ENCODE peak calls at places on chromosome 16, in six cellular contexts. G is mesothelial cell of epicardium, Y is neural crest cell, I is K562, A is psoas muscle, O is A549. B is an unnamed sample.

GRCh38 chr16:66953462-66954096 is 7.5 kb upstream of the CES3 start:
- DNase-seq in G (no peak), Y (no peak), I (no peak), A (no peak), O (no peak), B (no peak)

GRCh38 chr16:23334421-23334853 is 32.3 kb downstream of the SCNN1B start:
- DNase-seq in G (no peak), Y (no peak), I (no peak), A (no peak), O (no peak), B (no peak)

GRCh38 chr16:13244770-13245169 is 343.4 kb downstream of the SHISA9 start:
- DNase-seq in G (no peak), Y (no peak), I (no peak), A (no peak), O (no peak), B (no peak)

GRCh38 chr16:53726625-53727024 is 22.7 kb downstream of the FTO start:
- DNase-seq in G (no peak), Y (peak), I (peak), A (no peak), O (peak), B (no peak)

GRCh38 chr16:27315333-27316037 is 1.7 kb downstream of the IL4R start:
- DNase-seq in G (no peak), Y (no peak), I (no peak), A (peak), O (peak), B (no peak)

GRCh38 chr16:25014500-25015147 is 545 bp downstream of the ARHGAP17 start:
- DNase-seq in G (peak), Y (peak), I (peak), A (peak), O (peak), B (peak)

GRCh38 chr16:67166883-67167168 is 2.3 kb downstream of the HSF4 start:
- DNase-seq in G (no peak), Y (no peak), I (no peak), A (no peak), O (no peak), B (no peak)

GRCh38 chr16:23424292-23424958 is 28.6 kb downstream of the COG7 start:
- DNase-seq in G (no peak), Y (no peak), I (no peak), A (no peak), O (peak), B (no peak)

GRCh38 chr16:72986011-72986410 is 61.9 kb downstream of the ZFHX3 start:
- DNase-seq in G (no peak), Y (no peak), I (no peak), A (peak), O (no peak), B (no peak)

GRCh38 chr16:2341456-2342447 is 1.2 kb upstream of the ABCA3 start:
- DNase-seq in G (no peak), Y (no peak), I (no peak), A (peak), O (no peak), B (no peak)

GRCh38 chr16:82236415-82236814 is 66.4 kb upstream of the MPHOSPH6 start:
- DNase-seq in G (no peak), Y (no peak), I (no peak), A (no peak), O (no peak), B (no peak)

DNA sequence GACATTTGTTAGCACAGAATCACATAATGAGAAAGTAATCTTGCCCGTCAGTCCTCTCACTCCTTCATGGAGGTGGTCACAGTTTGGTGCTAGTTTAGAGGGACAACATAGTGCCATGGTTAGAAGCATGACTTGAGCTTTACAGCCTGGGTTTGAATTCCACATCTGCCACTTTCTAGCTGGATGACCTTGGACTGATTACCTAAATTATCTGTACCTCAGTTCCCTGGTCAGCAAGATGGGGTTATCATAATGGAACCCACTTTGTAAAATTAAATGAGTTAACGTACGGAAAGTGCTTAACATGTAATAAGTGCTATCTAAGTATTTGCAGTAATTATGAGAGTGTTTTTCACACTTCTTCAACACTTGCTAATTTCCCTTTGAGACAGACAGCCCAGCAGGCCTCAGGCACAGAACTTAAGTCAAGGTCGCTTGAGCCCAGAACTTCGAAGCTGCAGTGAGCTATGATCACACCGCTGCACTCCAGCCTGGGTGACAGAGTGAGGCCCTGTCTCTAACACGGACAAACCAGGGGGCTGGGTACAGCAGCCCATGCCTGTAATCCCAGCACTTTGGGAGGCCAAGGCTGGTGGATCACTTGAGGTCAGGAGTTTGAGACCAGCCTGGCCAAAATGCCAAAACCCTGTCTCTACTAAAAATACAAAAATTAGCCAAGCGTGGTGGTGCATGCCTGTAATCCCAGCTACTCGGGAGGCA is 7.1 kb downstream of the VWA3A start:
- DNase-seq in G (no peak), Y (no peak), I (no peak), A (no peak), O (no peak), B (no peak)
- TF ChIP-seq CTCF in G (no peak), Y (no peak), I (no peak), A (no peak), O (no peak), B (no peak)

DNA sequence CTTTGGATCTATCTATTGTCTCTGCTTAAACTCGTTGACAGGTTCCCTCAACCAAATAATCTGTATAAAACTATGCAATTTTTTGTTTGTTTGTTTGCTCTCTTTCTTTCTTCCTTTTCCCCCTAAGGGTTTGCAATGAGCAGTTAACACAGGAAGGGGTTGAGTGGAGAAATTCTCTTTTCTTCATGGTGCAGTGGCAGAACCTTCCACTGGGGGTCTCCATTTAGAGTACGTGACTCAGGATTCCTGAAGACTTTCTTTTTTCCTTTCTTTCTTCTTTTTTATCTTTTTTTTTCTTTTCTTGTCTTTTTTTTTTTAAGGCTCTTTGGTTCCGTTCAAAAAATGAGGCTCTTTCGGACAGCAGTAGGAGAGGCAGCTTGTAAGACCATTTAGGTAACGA is 19.5 kb upstream of the RBFOX1 start:
- DNase-seq in G (no peak), Y (peak), I (peak), A (no peak), O (peak), B (peak)
- TF ChIP-seq CTCF in G (peak), Y (peak), I (peak), A (peak), O (peak), B (peak)

GRCh38 chr16:68839831-68840230 is 3.5 kb upstream of the TANGO6 start:
- DNase-seq in G (no peak), Y (no peak), I (no peak), A (no peak), O (no peak), B (no peak)

GRCh38 chr16:68834550-68834949 is 8.8 kb upstream of the TANGO6 start:
- DNase-seq in G (no peak), Y (no peak), I (no peak), A (no peak), O (no peak), B (no peak)

GRCh38 chr16:68833251-68833650 is 10.1 kb upstream of the TANGO6 start:
- DNase-seq in G (no peak), Y (no peak), I (no peak), A (no peak), O (no peak), B (no peak)

GRCh38 chr16:68835970-68836369 is 7.4 kb upstream of the TANGO6 start:
- DNase-seq in G (no peak), Y (no peak), I (no peak), A (no peak), O (no peak), B (no peak)
- TF ChIP-seq CTCF in G (no peak), Y (no peak), I (no peak), A (no peak), O (no peak), B (no peak)

DNA sequence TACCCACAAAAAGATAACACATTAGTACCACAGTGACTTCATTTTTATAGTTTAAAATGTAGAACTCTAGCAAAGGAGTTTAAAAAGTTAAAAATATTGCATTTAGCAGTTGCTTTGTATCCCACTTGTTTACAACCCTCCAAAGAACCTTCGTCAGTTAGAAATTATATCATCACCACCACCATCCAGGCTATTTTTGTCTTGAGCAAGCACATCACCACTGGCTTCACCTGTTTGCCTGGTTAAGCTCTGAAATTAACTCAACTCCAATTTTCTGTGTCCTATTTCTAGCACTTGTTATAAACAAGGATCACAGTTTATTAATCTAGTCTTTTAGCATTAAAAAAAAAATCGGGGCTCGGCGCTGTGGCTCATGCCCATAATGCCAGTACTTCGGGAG is 6.1 kb downstream of the GLYR1 start:
- DNase-seq in G (no peak), Y (no peak), I (no peak), A (no peak), O (no peak), B (no peak)
- TF ChIP-seq CTCF in G (no peak), Y (no peak), I (no peak), A (no peak), O (no peak), B (no peak)

GRCh38 chr16:11915644-11916523 is at the start of gene GSPT1:
- DNase-seq in G (peak), Y (peak), I (peak), A (peak), O (peak), B (peak)
- TF ChIP-seq CTCF in G (peak), Y (no peak), I (peak), A (no peak), O (no peak), B (peak)